ENCODE peak calls at places on chromosomes 16 and 17, in six cellular contexts. R, I, G, F, Q and D are unnamed samples.

GRCh38 chr17:72390675-72391501 is 270.1 kb downstream of the SOX9 start:
- DNase-seq in R (no peak), I (peak), G (no peak), F (no peak), Q (no peak), D (peak)

GRCh38 chr17:78789149-78789662 is 7.1 kb upstream of the CYTH1 start:
- DNase-seq in R (no peak), I (no peak), G (no peak), F (no peak), Q (no peak), D (no peak)

GRCh38 chr17:42010898-42011516 is 6.2 kb downstream of the DNAJC7 start:
- DNase-seq in R (no peak), I (peak), G (peak), F (peak), Q (no peak), D (no peak)

GRCh38 chr16:69762843-69763556 is 868 bp downstream of the WWP2 start:
- DNase-seq in R (no peak), I (no peak), G (peak), F (peak), Q (no peak), D (no peak)

GRCh38 chr16:84360170-84360569 is 8.2 kb upstream of the ATP2C2 start:
- DNase-seq in R (peak), I (no peak), G (no peak), F (no peak), Q (no peak), D (no peak)

GRCh38 chr16:83113317-83113716 is 486.5 kb downstream of the CDH13 start:
- DNase-seq in R (no peak), I (no peak), G (peak), F (peak), Q (no peak), D (no peak)

GRCh38 chr17:7219434-7219811 is 213 bp downstream of the DLG4 start:
- DNase-seq in R (no peak), I (no peak), G (no peak), F (no peak), Q (no peak), D (no peak)

GRCh38 chr17:41523787-41524186 is 4.3 kb downstream of the KRT19 start:
- DNase-seq in R (no peak), I (no peak), G (no peak), F (no peak), Q (peak), D (no peak)

GRCh38 chr17:62995377-62995885 is 29.4 kb downstream of the TANC2 start:
- DNase-seq in R (no peak), I (peak), G (peak), F (peak), Q (peak), D (no peak)

GRCh38 chr16:85126731-85127662 is 14.7 kb upstream of the CIBAR2 start:
- DNase-seq in R (no peak), I (peak), G (peak), F (peak), Q (no peak), D (no peak)

GRCh38 chr16:5035909-5036227 is 2.1 kb upstream of the NAGPA start:
- DNase-seq in R (no peak), I (no peak), G (no peak), F (no peak), Q (no peak), D (no peak)

GRCh38 chr16:5036228-5037156 is 2.8 kb upstream of the NAGPA start:
- DNase-seq in R (no peak), I (no peak), G (no peak), F (peak), Q (no peak), D (no peak)

GRCh38 chr16:5032748-5033167 is 977 bp downstream of the NAGPA start:
- DNase-seq in R (no peak), I (no peak), G (no peak), F (peak), Q (no peak), D (no peak)

GRCh38 chr16:5033256-5034166 is at the start of gene NAGPA:
- DNase-seq in R (peak), I (peak), G (peak), F (peak), Q (peak), D (peak)

DNA sequence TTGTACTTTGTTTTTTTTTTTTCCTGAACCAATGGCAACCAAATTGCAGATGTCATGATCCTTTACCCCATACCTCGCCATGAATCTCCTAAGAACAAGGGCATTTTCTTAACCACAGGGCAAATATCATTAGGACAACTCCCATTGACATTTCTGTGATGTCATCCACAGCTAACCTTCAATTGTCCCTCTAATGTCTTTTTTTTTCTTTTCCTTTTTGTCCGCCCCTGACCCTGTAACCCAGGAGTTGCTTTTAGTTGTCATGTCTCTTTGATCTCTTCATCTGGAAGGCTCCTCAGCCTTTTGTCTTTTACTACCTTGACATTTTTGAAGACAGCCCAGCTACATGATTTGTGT is 410 bp upstream of the NAGPA start:
- DNase-seq in R (no peak), I (no peak), G (no peak), F (no peak), Q (no peak), D (no peak)
- H3K27ac ChIP-seq in R (peak), I (peak), G (peak), F (peak), Q (peak), D (peak)

GRCh38 chr17:58333396-58334207 is 5.0 kb upstream of the TSPOAP1 start:
- DNase-seq in R (no peak), I (no peak), G (no peak), F (peak), Q (no peak), D (no peak)
- H3K27ac ChIP-seq in R (peak), I (no peak), G (no peak), F (peak), Q (no peak), D (no peak)

GRCh38 chr16:19430345-19430744 is 12.7 kb downstream of the TMC5 start:
- DNase-seq in R (no peak), I (no peak), G (no peak), F (no peak), Q (no peak), D (no peak)

GRCh38 chr16:19419691-19420060 is 2.0 kb downstream of the TMC5 start:
- DNase-seq in R (no peak), I (peak), G (peak), F (no peak), Q (peak), D (peak)

GRCh38 chr16:19429271-19429670 is 11.6 kb downstream of the TMC5 start:
- DNase-seq in R (no peak), I (no peak), G (no peak), F (no peak), Q (no peak), D (peak)

GRCh38 chr16:19424478-19424877 is 6.8 kb downstream of the TMC5 start:
- DNase-seq in R (no peak), I (no peak), G (no peak), F (no peak), Q (no peak), D (no peak)
- H3K27ac ChIP-seq in R (no peak), I (no peak), G (no peak), F (no peak), Q (no peak), D (no peak)

GRCh38 chr17:10126554-10127493 is 71.6 kb downstream of the GAS7 start:
- DNase-seq in R (no peak), I (no peak), G (peak), F (no peak), Q (no peak), D (no peak)
- H3K27ac ChIP-seq in R (no peak), I (peak), G (peak), F (no peak), Q (no peak), D (no peak)